ENCODE peak calls at places on chromosomes 4 and X, in ten cellular contexts. P is NCI-H345; H is NCI-H460; G is cardiac fibroblast; Q is naive thymus-derived CD8-positive, alpha-beta T cell; C is activated naive CD4-positive, alpha-beta T cell treated with anti-CD3 and anti-CD28 coated beads for 36 hours; X is NCI-H1694 treated with DMSO at 0.1 percent for 48 hours; N is stimulated activated CD4-positive, alpha-beta T cell treated with anti-CD3 and anti-CD28 coated beads, Interleukin-1b, Interleukin-23, amount 100 ng/mL, for 1 hour; F is Peyer's patch; Z is stimulated activated effector memory CD8-positive, alpha-beta T cell treated with anti-CD3 and anti-CD28 coated beads, Interleukin-12 subunit alpha, Interleukin-12 subunit beta, amount 100 ng/mL, for 72 hours. Y is an unnamed sample.

GRCh38 chrX:8927066-8927465 is 106.9 kb downstream of the FAM9B start:
- DNase-seq in P (no peak), H (no peak), G (no peak), Q (no peak), C (no peak), X (no peak), N (no peak), F (no peak), Z (no peak), Y (no peak)

GRCh38 chr4:52716364-52717151 is 34.7 kb downstream of the ERVMER34-1 start:
- DNase-seq in P (no peak), H (no peak), G (no peak), Q (no peak), C (no peak), X (no peak), N (no peak), F (no peak), Z (no peak), Y (no peak)

GRCh38 chr4:163195247-163195765 is 28.6 kb upstream of the NAF1 start:
- DNase-seq in P (no peak), H (no peak), G (no peak), Q (no peak), C (no peak), X (no peak), N (no peak), F (no peak), Z (no peak), Y (no peak)

GRCh38 chrX:110786486-110786885 is 9.1 kb downstream of the CHRDL1 start:
- DNase-seq in P (no peak), H (no peak), G (no peak), Q (no peak), C (no peak), X (no peak), N (no peak), F (no peak), Z (no peak), Y (no peak)

GRCh38 chrX:16852617-16853179 is 17.5 kb downstream of the RBBP7 start:
- DNase-seq in P (no peak), H (no peak), G (no peak), Q (no peak), C (no peak), X (no peak), N (no peak), F (no peak), Z (no peak), Y (no peak)

GRCh38 chr4:92189146-92189545 is 114.6 kb upstream of the GRID2 start:
- DNase-seq in P (no peak), H (no peak), G (no peak), Q (no peak), C (no peak), X (no peak), N (no peak), F (no peak), Z (no peak), Y (no peak)

GRCh38 chrX:22126311-22126710 is 94.2 kb downstream of the PHEX start:
- DNase-seq in P (no peak), H (no peak), G (peak), Q (no peak), C (no peak), X (no peak), N (no peak), F (no peak), Z (no peak), Y (no peak)

GRCh38 chr4:16931906-16932305 is 33.5 kb upstream of the LDB2 start:
- DNase-seq in P (no peak), H (no peak), G (peak), Q (no peak), C (no peak), X (no peak), N (no peak), F (no peak), Z (no peak), Y (no peak)

GRCh38 chr4:105050896-105051295 is 95.8 kb upstream of the TET2 start:
- DNase-seq in P (no peak), H (no peak), G (peak), Q (no peak), C (no peak), X (no peak), N (no peak), F (no peak), Z (no peak), Y (no peak)

GRCh38 chr4:67713531-67714247 is 12.7 kb upstream of the UBA6 start:
- DNase-seq in P (no peak), H (no peak), G (no peak), Q (no peak), C (no peak), X (no peak), N (no peak), F (no peak), Z (no peak), Y (no peak)

GRCh38 chr4:72468904-72469502 is 100.0 kb downstream of the ADAMTS3 start:
- DNase-seq in P (peak), H (peak), G (peak), Q (no peak), C (no peak), X (peak), N (no peak), F (no peak), Z (no peak), Y (no peak)

GRCh38 chr4:5979981-5980380 is 38.2 kb downstream of the C4orf50 start:
- DNase-seq in P (peak), H (no peak), G (no peak), Q (no peak), C (peak), X (peak), N (no peak), F (no peak), Z (no peak), Y (no peak)

GRCh38 chr4:84691170-84691691 is 108.3 kb downstream of the CDS1 start:
- DNase-seq in P (no peak), H (peak), G (peak), Q (no peak), C (no peak), X (no peak), N (no peak), F (no peak), Z (no peak), Y (no peak)

GRCh38 chrX:39308126-39308525 is 506.9 kb downstream of the MID1IP1 start:
- DNase-seq in P (no peak), H (no peak), G (peak), Q (no peak), C (no peak), X (no peak), N (no peak), F (no peak), Z (no peak), Y (no peak)

GRCh38 chrX:38805294-38806053 is 4.2 kb downstream of the MID1IP1 start:
- DNase-seq in P (peak), H (peak), G (peak), Q (peak), C (peak), X (peak), N (no peak), F (peak), Z (peak), Y (no peak)

GRCh38 chr4:52081216-52081615 is 30.1 kb downstream of the SPATA18 start:
- DNase-seq in P (no peak), H (no peak), G (no peak), Q (no peak), C (no peak), X (no peak), N (no peak), F (no peak), Z (no peak), Y (no peak)

GRCh38 chr4:111991163-111991562 is 154.1 kb upstream of the FAM241A start:
- DNase-seq in P (no peak), H (no peak), G (no peak), Q (no peak), C (no peak), X (no peak), N (no peak), F (no peak), Z (no peak), Y (no peak)

GRCh38 chr4:2354127-2354526 is 64.3 kb downstream of the ZFYVE28 start:
- DNase-seq in P (no peak), H (no peak), G (peak), Q (peak), C (peak), X (no peak), N (no peak), F (no peak), Z (no peak), Y (no peak)

Y was measured in cerebellar nuclear complex.